ENCODE peak calls at places on chromosome 15, in five cellular contexts. A is BJ; J is GM12865; D is naive thymus-derived CD4-positive, alpha-beta T cell; N is CD8-positive, alpha-beta T cell. V is an unnamed sample.

GRCh38 chr15:85545185-85545584 is 164.8 kb downstream of the AKAP13 start:
- DNase-seq in A (no peak), J (no peak), D (no peak), N (no peak), V (no peak)

GRCh38 chr15:71186971-71187960 is 72.0 kb downstream of the THSD4 start:
- DNase-seq in A (no peak), J (no peak), D (no peak), N (no peak), V (no peak)

GRCh38 chr15:33242165-33242564 is 47.7 kb upstream of the FMN1 start:
- DNase-seq in A (peak), J (no peak), D (no peak), N (no peak), V (peak)

GRCh38 chr15:64865998-64866520 is 24.3 kb downstream of the PLEKHO2 start:
- DNase-seq in A (peak), J (no peak), D (no peak), N (no peak), V (no peak)

GRCh38 chr15:99103279-99103678 is 1.6 kb upstream of the SYNM start:
- DNase-seq in A (no peak), J (no peak), D (no peak), N (no peak), V (no peak)

GRCh38 chr15:58369261-58369699 is 62.5 kb upstream of the LIPC start:
- DNase-seq in A (no peak), J (peak), D (no peak), N (no peak), V (peak)

GRCh38 chr15:40959331-40960141 is 6.3 kb downstream of the CHAC1 start:
- DNase-seq in A (no peak), J (no peak), D (no peak), N (no peak), V (no peak)

GRCh38 chr15:75451202-75451673 is 252 bp downstream of the SIN3A start:
- DNase-seq in A (no peak), J (no peak), D (peak), N (no peak), V (no peak)

GRCh38 chr15:99315636-99316035 is 64.4 kb downstream of the LRRC28 start:
- DNase-seq in A (no peak), J (no peak), D (no peak), N (no peak), V (no peak)

GRCh38 chr15:23504003-23504402 is 57.0 kb upstream of the GOLGA6L2 start:
- DNase-seq in A (no peak), J (no peak), D (no peak), N (no peak), V (no peak)

GRCh38 chr15:44009056-44009455 is 182.3 kb downstream of the WDR76 start:
- DNase-seq in A (no peak), J (no peak), D (no peak), N (no peak), V (no peak)

GRCh38 chr15:77870195-77871065 is 207.1 kb downstream of the TBC1D2B start:
- DNase-seq in A (no peak), J (peak), D (peak), N (peak), V (no peak)

GRCh38 chr15:55289011-55289572 is 521 bp downstream of the RAB27A start:
- DNase-seq in A (no peak), J (peak), D (no peak), N (peak), V (no peak)

GRCh38 chr15:83119968-83120581 is 12.6 kb downstream of the TM6SF1 start:
- DNase-seq in A (no peak), J (no peak), D (no peak), N (no peak), V (no peak)

GRCh38 chr15:89898146-89898545 is 4.4 kb upstream of the AP3S2 start:
- DNase-seq in A (no peak), J (no peak), D (no peak), N (no peak), V (no peak)

GRCh38 chr15:91528811-91529210 is 324.7 kb upstream of the SLCO3A1 start:
- DNase-seq in A (no peak), J (no peak), D (no peak), N (no peak), V (no peak)

GRCh38 chr15:40830884-40831283 is 2.4 kb upstream of the PPP1R14D start:
- DNase-seq in A (no peak), J (no peak), D (no peak), N (no peak), V (no peak)

GRCh38 chr15:48084759-48085420 is 35.9 kb upstream of the SLC24A5 start:
- DNase-seq in A (no peak), J (peak), D (no peak), N (no peak), V (no peak)

GRCh38 chr15:60620707-60621106 is 141.8 kb upstream of the ICE2 start:
- DNase-seq in A (no peak), J (no peak), D (no peak), N (no peak), V (no peak)

GRCh38 chr15:42270551-42270950 is 2.5 kb upstream of the GANC start:
- DNase-seq in A (no peak), J (no peak), D (no peak), N (no peak), V (no peak)

GRCh38 chr15:36598529-36599177 is 19.2 kb downstream of the CDIN1 start:
- DNase-seq in A (no peak), J (no peak), D (no peak), N (no peak), V (no peak)

GRCh38 chr15:63435416-63435815 is 53.8 kb upstream of the CA12 start:
- DNase-seq in A (no peak), J (no peak), D (no peak), N (no peak), V (no peak)

GRCh38 chr15:42042602-42043400 is 22.0 kb upstream of the PLA2G4E start:
- DNase-seq in A (no peak), J (no peak), D (no peak), N (no peak), V (no peak)

GRCh38 chr15:89888214-89888804 is 5.5 kb downstream of the AP3S2 start:
- DNase-seq in A (peak), J (peak), D (no peak), N (no peak), V (peak)

GRCh38 chr15:65266469-65266868 is 20.2 kb downstream of the PARP16 start:
- DNase-seq in A (no peak), J (no peak), D (no peak), N (no peak), V (no peak)

GRCh38 chr15:25732191-25732590 is 130.9 kb downstream of the ATP10A start:
- DNase-seq in A (no peak), J (no peak), D (no peak), N (no peak), V (no peak)

GRCh38 chr15:65323071-65323511 is 18.6 kb downstream of the RNU5B-1 start:
- DNase-seq in A (peak), J (no peak), D (no peak), N (no peak), V (no peak)

GRCh38 chr15:52112203-52112750 is 298 bp downstream of the BCL2L10 start:
- DNase-seq in A (no peak), J (peak), D (peak), N (peak), V (no peak)

GRCh38 chr15:90552162-90552928 is 22.6 kb downstream of the CRTC3 start:
- DNase-seq in A (peak), J (no peak), D (no peak), N (no peak), V (no peak)

GRCh38 chr15:69493406-69493805 is 40.8 kb downstream of the RPLP1 start:
- DNase-seq in A (no peak), J (no peak), D (no peak), N (no peak), V (no peak)

GRCh38 chr15:47717036-47717611 is at the start of gene SEMA6D:
- DNase-seq in A (peak), J (no peak), D (no peak), N (no peak), V (no peak)

GRCh38 chr15:71333839-71334238 is 218.6 kb downstream of the THSD4 start:
- DNase-seq in A (no peak), J (peak), D (no peak), N (no peak), V (no peak)

GRCh38 chr15:36230741-36231140 is 348.7 kb upstream of the CDIN1 start:
- DNase-seq in A (no peak), J (no peak), D (no peak), N (no peak), V (no peak)

GRCh38 chr15:43469867-43470266 is 23.1 kb downstream of the TP53BP1 start:
- DNase-seq in A (no peak), J (no peak), D (no peak), N (no peak), V (no peak)

GRCh38 chr15:90336705-90337141 is 15.4 kb upstream of the ZNF774 start:
- DNase-seq in A (peak), J (peak), D (peak), N (no peak), V (no peak)

GRCh38 chr15:56805466-56806146 is 72.3 kb upstream of the ZNF280D start:
- DNase-seq in A (peak), J (peak), D (no peak), N (no peak), V (peak)

DNA sequence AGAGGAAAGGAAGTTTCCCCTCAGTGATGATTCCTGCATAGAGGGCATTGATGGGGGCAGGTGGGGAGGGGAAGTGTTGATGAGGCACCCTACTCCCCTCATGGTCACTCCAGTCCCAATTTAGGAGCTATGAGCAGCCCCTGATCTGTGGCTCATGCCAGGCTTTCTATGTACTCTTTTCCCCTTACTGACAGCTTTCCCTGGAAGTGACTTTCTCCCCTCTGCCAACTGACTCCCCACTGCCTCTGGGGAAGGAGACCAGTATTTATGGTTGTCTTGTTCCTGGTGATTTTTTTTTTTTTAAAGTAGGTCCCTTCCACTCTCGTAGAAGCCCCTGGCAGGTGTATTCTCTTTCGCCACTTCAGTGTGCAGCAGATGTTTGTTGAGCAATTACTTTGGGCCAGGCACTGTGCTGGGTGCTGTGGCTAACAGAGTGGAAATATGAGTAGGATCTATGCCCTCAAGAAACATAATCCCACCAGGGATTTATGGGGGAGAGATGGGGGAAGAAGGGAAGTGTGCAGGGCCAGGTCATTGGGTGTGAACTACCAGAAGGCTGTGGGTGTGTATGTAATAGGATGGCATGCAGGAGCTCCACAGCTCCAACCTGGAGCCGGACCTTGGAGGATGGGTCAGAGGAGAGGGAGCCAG is 3.4 kb downstream of the SMAD6 start:
- DNase-seq in A (no peak), J (no peak), D (no peak), N (no peak), V (no peak)
- H3K4me3 ChIP-seq in A (peak), J (no peak), D (no peak), N (no peak), V (no peak)

DNA sequence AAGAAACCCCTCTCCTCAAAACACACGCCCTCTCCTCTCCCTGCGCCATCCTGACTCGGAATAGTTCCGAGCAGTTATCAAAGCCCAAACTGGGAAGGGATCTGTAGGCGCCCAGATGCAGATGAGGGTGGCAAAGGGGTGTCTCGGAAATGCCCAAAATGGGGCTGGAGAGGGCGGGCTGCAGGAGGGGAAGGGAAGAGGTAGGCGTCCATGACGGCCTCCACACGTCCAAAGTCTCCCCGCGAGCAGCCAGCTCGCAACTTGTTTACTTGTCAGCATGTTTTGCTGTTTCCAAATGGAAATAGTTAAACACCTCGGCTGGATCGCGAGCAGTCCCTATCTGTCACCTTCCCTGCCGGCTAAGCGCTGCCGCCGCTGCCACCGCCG is 1.4 kb downstream of the NTRK3 start:
- DNase-seq in A (no peak), J (no peak), D (no peak), N (no peak), V (no peak)
- H3K4me3 ChIP-seq in A (no peak), J (no peak), D (no peak), N (no peak), V (no peak)

GRCh38 chr15:81547517-81548132 is 173.6 kb upstream of the TMC3 start:
- DNase-seq in A (no peak), J (no peak), D (no peak), N (no peak), V (no peak)
- H3K4me3 ChIP-seq in A (no peak), J (no peak), D (no peak), N (no peak), V (no peak)

GRCh38 chr15:45134682-45135604 is 5.1 kb downstream of the DUOX1 start:
- DNase-seq in A (no peak), J (no peak), D (no peak), N (no peak), V (no peak)
- H3K4me3 ChIP-seq in A (no peak), J (no peak), D (no peak), N (no peak), V (peak)

GRCh38 chr15:31585231-31585630 is 258.6 kb downstream of the KLF13 start:
- DNase-seq in A (no peak), J (no peak), D (no peak), N (no peak), V (no peak)
- H3K4me3 ChIP-seq in A (no peak), J (no peak), D (no peak), N (no peak), V (no peak)

GRCh38 chr15:39584662-39585393 is 3.9 kb downstream of the THBS1 start:
- DNase-seq in A (peak), J (no peak), D (no peak), N (no peak), V (no peak)
- H3K4me3 ChIP-seq in A (peak), J (no peak), D (no peak), N (no peak), V (no peak)